ENCODE peak calls at places on chromosomes 2 and 18, in four cellular contexts. W is tibial artery, Q is adrenal gland, R is mammary epithelial cell. P is an unnamed sample.
A peak's percentile ranks its signal among the peaks of the same experiment; 100 is the strongest.

GRCh38 chr18:54928236-54928635 is 31.0 kb downstream of the CCDC68 start:
- DNase-seq in W (no peak), Q (no peak), R (peak; percentile 23), P (no peak)

GRCh38 chr2:147679664-147680502 is 164.9 kb upstream of the ACVR2A start:
- DNase-seq in W (no peak), Q (no peak), R (no peak), P (peak; percentile 73)

GRCh38 chr2:234873828-234874173 is 78.0 kb upstream of the SH3BP4 start:
- DNase-seq in W (no peak), Q (no peak), R (no peak), P (no peak)

GRCh38 chr2:79981316-79981715 is 323.2 kb downstream of the LRRTM1 start:
- DNase-seq in W (no peak), Q (no peak), R (no peak), P (no peak)

GRCh38 chr18:47911877-47912276 is 18.6 kb downstream of the SMAD2 start:
- DNase-seq in W (no peak), Q (no peak), R (no peak), P (no peak)

GRCh38 chr2:179264238-179265081 is at the start of gene SESTD1:
- DNase-seq in W (peak; percentile 60), Q (peak; percentile 76), R (peak; percentile 53), P (no peak)

GRCh38 chr2:70834881-70835280 is 735 bp downstream of the CD207 start:
- DNase-seq in W (no peak), Q (no peak), R (no peak), P (no peak)

GRCh38 chr2:72689579-72690170 is 136.2 kb downstream of the EXOC6B start:
- DNase-seq in W (no peak), Q (no peak), R (peak; percentile 48), P (peak; percentile 54)

GRCh38 chr2:172986040-172986439 is 89.6 kb upstream of the MAP3K20 start:
- DNase-seq in W (no peak), Q (no peak), R (peak; percentile 65), P (no peak)

GRCh38 chr2:223797811-223798721 is 39.3 kb downstream of the AP1S3 start:
- DNase-seq in W (no peak), Q (peak; percentile 18), R (peak; percentile 56), P (no peak)

GRCh38 chr2:168993538-168993937 is 37.6 kb downstream of the ABCB11 start:
- DNase-seq in W (no peak), Q (no peak), R (no peak), P (no peak)

GRCh38 chr2:131077966-131078365 is 15.3 kb downstream of the FAM168B start:
- DNase-seq in W (no peak), Q (no peak), R (no peak), P (no peak)

GRCh38 chr2:98899041-98899702 is 36.9 kb downstream of the CRACDL start:
- DNase-seq in W (no peak), Q (no peak), R (no peak), P (no peak)

GRCh38 chr2:180999274-180999964 is 19.0 kb downstream of the UBE2E3 start:
- DNase-seq in W (no peak), Q (no peak), R (no peak), P (no peak)

GRCh38 chr18:13288509-13289138 is 70.1 kb downstream of the LDLRAD4 start:
- DNase-seq in W (no peak), Q (no peak), R (no peak), P (no peak)

GRCh38 chr2:72415256-72415655 is 267.6 kb upstream of the CYP26B1 start:
- DNase-seq in W (no peak), Q (no peak), R (peak; percentile 18), P (no peak)

GRCh38 chr18:32770651-32771168 is 2.1 kb downstream of the KLHL14 start:
- DNase-seq in W (no peak), Q (no peak), R (no peak), P (no peak)

GRCh38 chr2:235238537-235238936 is 255.3 kb upstream of the AGAP1 start:
- DNase-seq in W (peak; percentile 24), Q (peak; percentile 60), R (no peak), P (no peak)

DNA sequence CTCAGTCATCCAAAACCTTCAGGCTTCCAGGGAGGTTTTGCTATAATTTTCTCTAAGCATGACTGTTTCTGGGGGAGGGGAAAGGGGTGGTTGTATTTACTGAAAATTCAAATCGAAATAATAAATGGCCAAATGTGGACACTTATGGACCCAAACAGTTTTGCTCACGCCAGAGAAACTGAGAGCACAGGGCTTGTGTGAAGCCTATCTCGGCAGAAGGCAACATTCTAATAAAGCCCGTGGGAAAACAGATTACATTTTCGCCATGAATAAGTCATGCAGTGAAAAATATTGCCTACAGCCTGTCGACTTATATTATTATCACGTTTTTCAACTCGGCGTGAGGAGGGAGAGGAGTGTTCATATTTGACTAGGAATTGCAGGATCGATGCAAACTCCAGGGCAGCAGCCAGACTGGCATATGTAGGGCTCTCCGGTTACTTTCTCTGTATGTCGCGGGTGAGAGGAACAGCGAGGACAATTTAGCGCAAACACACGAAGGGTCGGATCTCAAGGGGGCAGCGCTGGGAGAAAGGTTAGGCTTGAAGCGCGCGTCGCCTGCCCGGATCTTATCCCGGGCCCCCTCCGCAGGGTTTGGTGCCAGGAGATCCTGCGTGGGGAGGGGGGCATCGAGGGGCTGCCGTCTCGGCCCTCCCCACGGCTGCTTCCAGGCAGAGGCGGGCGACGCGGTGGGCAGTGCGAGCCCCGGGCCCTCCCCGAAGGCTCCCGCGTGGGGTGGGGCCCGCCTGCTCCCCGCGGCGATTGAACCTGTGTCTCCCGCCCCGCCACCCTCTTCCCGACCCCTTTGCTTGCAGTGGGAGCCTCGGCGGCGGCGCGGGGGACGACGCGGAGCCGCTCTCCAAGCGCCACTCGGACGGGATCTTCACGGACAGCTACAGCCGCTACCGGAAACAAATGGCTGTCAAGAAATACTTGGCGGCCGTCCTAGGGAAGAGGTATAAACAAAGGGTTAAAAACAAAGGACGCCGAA is 4.3 kb downstream of the ADCYAP1 start:
- DNase-seq in W (no peak), Q (no peak), R (no peak), P (no peak)
- H3K4me3 ChIP-seq in W (peak overlapping the region; percentile 40), Q (no peak overlapping the region), R (no peak overlapping the region), P (no peak overlapping the region)

DNA sequence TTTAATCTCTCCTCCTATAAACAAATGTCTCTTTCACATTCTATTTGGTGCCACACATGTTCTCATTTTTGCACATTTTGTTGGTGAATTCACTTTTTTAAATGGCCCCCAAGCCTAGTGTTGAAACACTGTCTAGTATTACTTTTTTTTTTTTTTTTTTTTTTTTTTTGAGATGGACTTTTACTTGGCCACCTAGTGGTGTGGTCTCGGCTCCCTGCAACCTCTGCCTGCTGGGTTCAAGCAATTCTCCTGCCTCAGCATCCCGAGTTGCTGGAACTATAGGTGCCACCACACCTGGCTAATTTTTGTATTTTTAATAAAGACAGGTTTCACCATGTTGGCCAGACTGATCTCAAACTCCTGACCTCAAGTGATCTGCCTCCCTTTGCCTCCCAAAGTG is 273.8 kb upstream of the SLC14A2 start:
- DNase-seq in W (no peak), Q (no peak), R (no peak), P (no peak)
- TF ChIP-seq CTCF in W (no peak), Q (no peak), R (no peak), P (no peak)

GRCh38 chr18:46337206-46337710 is 233.1 kb downstream of the HAUS1 start:
- DNase-seq in W (no peak), Q (no peak), R (no peak), P (no peak)
- H3K4me3 ChIP-seq in W (no peak overlapping the region), Q (no peak overlapping the region), R (no peak overlapping the region), P (no peak overlapping the region)

GRCh38 chr2:233835230-233836186 is 18.8 kb downstream of the HJURP start:
- DNase-seq in W (no peak), Q (no peak), R (no peak), P (no peak)
- TF ChIP-seq CTCF in W (no peak), Q (no peak), R (no peak), P (no peak)

P was measured in LNCaP clone FGC.